ENCODE peak calls at places on chromosomes 2 and 18, in nine cellular contexts. N, B, J, U, X, E, V, L and P are unnamed samples.

GRCh38 chr2:142533083-142533482 is 344.4 kb upstream of the KYNU start:
- DNase-seq in N (no peak), B (no peak), L (no peak), E (no peak), J (no peak), X (no peak), U (no peak), V (no peak), P (no peak)

GRCh38 chr2:146238254-146238961 is 1606.4 kb upstream of the ACVR2A start:
- DNase-seq in B (no peak), N (no peak), V (no peak), L (no peak), J (no peak), U (no peak), X (no peak), E (no peak), P (no peak)

GRCh38 chr2:223995569-223995968 is 38.3 kb downstream of the MRPL44 start:
- DNase-seq in U (no peak), V (no peak), L (no peak), X (no peak), E (no peak), B (no peak), J (no peak), N (no peak), P (no peak)

GRCh38 chr2:54983345-54984235 is 66.7 kb downstream of the RTN4 start:
- DNase-seq in X (no peak), B (no peak), V (no peak), N (no peak), L (no peak), U (no peak), J (no peak), E (no peak), P (no peak)

GRCh38 chr2:72778410-72778809 is 47.4 kb downstream of the EXOC6B start:
- DNase-seq in U (no peak), B (no peak), X (no peak), L (no peak), E (no peak), V (no peak), N (no peak), J (no peak), P (no peak)

GRCh38 chr2:71620116-71620515 is 166.8 kb downstream of the DYSF start:
- DNase-seq in N (peak; percentile 20), U (no peak), V (no peak), L (no peak), J (peak; percentile 6), X (peak; percentile 3), E (peak; percentile 20), B (no peak), P (no peak)

GRCh38 chr2:234130734-234131133 is 80.2 kb downstream of the SPP2 start:
- DNase-seq in J (no peak), X (no peak), V (no peak), B (no peak), L (no peak), U (no peak), E (no peak), N (no peak), P (no peak)

GRCh38 chr2:236803621-236804020 is 234.0 kb downstream of the ACKR3 start:
- DNase-seq in N (peak; percentile 76), V (no peak), J (no peak), B (no peak), E (no peak), L (no peak), U (no peak), X (no peak), P (no peak)

GRCh38 chr2:66428986-66429612 is 5.8 kb upstream of the MEIS1 start:
- DNase-seq in V (no peak), N (no peak), X (peak; percentile 33), B (no peak), L (no peak), U (no peak), E (no peak), J (no peak), P (no peak)

GRCh38 chr2:173511942-173512341 is 157.3 kb downstream of the CDCA7 start:
- DNase-seq in J (no peak), E (no peak), B (no peak), U (no peak), L (no peak), N (no peak), V (no peak), X (no peak), P (no peak)

GRCh38 chr18:70366174-70366573 is 77.3 kb downstream of the SOCS6 start:
- DNase-seq in V (no peak), U (no peak), N (peak; percentile 50), X (no peak), L (no peak), B (peak; percentile 43), J (no peak), E (no peak), P (no peak)

GRCh38 chr2:224190871-224191270 is 151.8 kb upstream of the SERPINE2 start:
- DNase-seq in L (no peak), U (no peak), X (no peak), J (no peak), V (no peak), E (no peak), B (no peak), N (no peak), P (no peak)

GRCh38 chr2:231644426-231644825 is 51.8 kb downstream of the TEX44 start:
- DNase-seq in V (no peak), B (no peak), U (no peak), N (no peak), L (no peak), J (no peak), X (no peak), E (peak; percentile 57), P (no peak)

GRCh38 chr2:231642631-231643493 is 50.2 kb downstream of the TEX44 start:
- DNase-seq in E (peak; percentile 82), X (peak; percentile 50), B (no peak), L (peak; percentile 6), V (peak; percentile 91), U (peak; percentile 41), N (peak; percentile 39), J (peak; percentile 90), P (no peak)

GRCh38 chr2:231646471-231646870 is 53.8 kb downstream of the TEX44 start:
- DNase-seq in V (no peak), E (no peak), U (no peak), X (no peak), B (no peak), J (no peak), N (no peak), L (no peak), P (no peak)

GRCh38 chr2:231640646-231641111 is 48.0 kb downstream of the TEX44 start:
- DNase-seq in X (peak; percentile 18), B (no peak), E (peak; percentile 57), J (peak; percentile 68), V (peak; percentile 63), L (no peak), N (no peak), U (no peak), P (no peak)

DNA sequence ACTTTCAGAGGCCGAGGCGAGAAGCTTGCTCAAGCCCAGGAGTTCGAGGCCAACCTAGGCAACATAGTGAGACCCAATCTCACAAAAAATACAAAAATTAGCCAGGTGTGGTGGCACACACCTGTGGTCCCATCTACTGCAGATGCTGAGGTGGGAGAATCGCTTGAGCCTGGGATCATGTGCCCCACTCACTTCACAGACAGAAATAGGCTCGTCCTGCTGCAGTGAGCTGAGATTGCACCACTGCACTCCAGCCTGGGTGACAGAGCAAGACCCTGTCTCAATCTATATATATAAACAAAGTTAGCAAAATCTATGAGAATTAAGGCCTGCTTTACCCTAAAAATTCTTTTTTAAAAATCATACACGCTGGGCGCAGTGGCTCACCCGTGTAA is 50.8 kb downstream of the TEX44 start:
- DNase-seq in E (no peak), X (no peak), N (no peak), V (no peak), U (no peak), B (no peak), J (no peak), L (no peak), P (no peak)
- H3K4me1 ChIP-seq in E (peaks cover 42% of the 10 kb centered on the region), X (peaks cover 4% of the 10 kb centered on the region), N (peaks cover 2% of the 10 kb centered on the region), V (peaks cover 58% of the 10 kb centered on the region), U (peaks cover 8% of the 10 kb centered on the region), B (no peaks in the 10 kb centered on the region), J (peaks cover 35% of the 10 kb centered on the region), L (peaks cover 9% of the 10 kb centered on the region), P (no peaks in the 10 kb centered on the region)

GRCh38 chr18:48878471-48878870 is 72.3 kb downstream of the SMAD7 start:
- DNase-seq in J (peak; percentile 17), V (no peak), E (no peak), U (no peak), L (no peak), X (no peak), B (no peak), N (no peak), P (no peak)

GRCh38 chr18:48876590-48876989 is 74.2 kb downstream of the SMAD7 start:
- DNase-seq in E (no peak), N (no peak), X (no peak), J (peak; percentile 3), L (no peak), V (no peak), U (no peak), B (no peak), P (no peak)

GRCh38 chr18:48877941-48878340 is 72.8 kb downstream of the SMAD7 start:
- DNase-seq in V (no peak), L (no peak), X (no peak), U (no peak), N (no peak), E (no peak), B (no peak), J (peak; percentile 13), P (no peak)

GRCh38 chr18:48875942-48876511 is 74.7 kb downstream of the SMAD7 start:
- DNase-seq in E (no peak), U (no peak), V (no peak), J (peak; percentile 11), B (no peak), N (peak; percentile 72), X (no peak), L (no peak), P (peak; percentile 61)

GRCh38 chr18:48879008-48879431 is 71.7 kb downstream of the SMAD7 start:
- DNase-seq in L (no peak), J (peak; percentile 13), V (no peak), N (peak; percentile 83), B (no peak), X (peak; percentile 66), E (peak; percentile 58), U (no peak), P (no peak)
- H3K4me1 ChIP-seq in L (peaks cover 5% of the 10 kb centered on the region), J (no peaks in the 10 kb centered on the region), V (no peaks in the 10 kb centered on the region), N (peaks cover 3% of the 10 kb centered on the region), B (peaks cover 7% of the 10 kb centered on the region), X (peaks cover 7% of the 10 kb centered on the region), E (no peaks in the 10 kb centered on the region), U (no peaks in the 10 kb centered on the region), P (no peaks in the 10 kb centered on the region)

GRCh38 chr2:222878877-222879601 is 18.2 kb downstream of the ACSL3 start:
- DNase-seq in L (no peak), E (no peak), J (no peak), N (no peak), B (no peak), U (no peak), V (no peak), X (no peak), P (no peak)
- H3K4me1 ChIP-seq in L (no peaks in the 10 kb centered on the region), E (peaks cover 47% of the 10 kb centered on the region), J (peaks cover 3% of the 10 kb centered on the region), N (no peaks in the 10 kb centered on the region), B (no peaks in the 10 kb centered on the region), U (no peaks in the 10 kb centered on the region), V (peaks cover 32% of the 10 kb centered on the region), X (peaks cover 37% of the 10 kb centered on the region), P (peaks cover 17% of the 10 kb centered on the region)

DNA sequence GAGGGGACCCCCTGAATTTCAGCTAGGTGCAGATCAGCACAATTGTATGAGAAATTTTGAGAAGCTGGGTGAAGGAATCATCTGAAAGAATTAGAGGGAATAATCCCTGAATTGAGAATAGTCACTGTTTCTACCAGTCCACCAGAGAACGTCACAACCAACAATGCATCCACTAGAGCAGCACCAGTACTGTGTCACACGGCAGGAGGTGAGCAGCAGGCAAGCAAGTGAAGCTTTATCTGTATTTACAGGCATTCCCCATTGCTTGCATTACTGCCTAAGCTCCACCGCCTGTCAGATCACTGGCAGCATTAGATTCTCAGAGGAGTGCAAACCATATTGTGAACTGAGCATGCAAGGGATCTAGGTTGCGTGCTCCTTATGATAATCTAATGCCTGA is 40.7 kb downstream of the GDF7 start:
- DNase-seq in E (no peak), X (no peak), N (no peak), J (no peak), B (no peak), V (no peak), U (no peak), L (no peak), P (no peak)
- H3K4me1 ChIP-seq in E (no peaks in the 10 kb centered on the region), X (no peaks in the 10 kb centered on the region), N (no peaks in the 10 kb centered on the region), J (no peaks in the 10 kb centered on the region), B (no peaks in the 10 kb centered on the region), V (peaks cover 5% of the 10 kb centered on the region), U (no peaks in the 10 kb centered on the region), L (no peaks in the 10 kb centered on the region), P (no peaks in the 10 kb centered on the region)